ENCODE peak calls at places on chromosomes 4 and X, in four cellular contexts. R is left ventricle myocardium inferior, B is PC-3, M is heart right ventricle. L is an unnamed sample. For H3K4me1 and H3K36me3, the result is how much of the 10 kb centered on the place peaks cover.

GRCh38 chr4:6688879-6689505 is 4.7 kb upstream of the S100P start:
- DNase-seq in B (peak), M (no peak), R (no peak), L (peak)

GRCh38 chrX:107729558-107730297 is 45.9 kb downstream of the TSC22D3 start:
- DNase-seq in B (peak), R (peak), M (peak), L (peak)

GRCh38 chr4:124943145-124943889 is 230.8 kb upstream of the ANKRD50 start:
- DNase-seq in M (no peak), B (peak), R (no peak), L (no peak)

GRCh38 chrX:46381630-46382029 is 163.6 kb downstream of the ZNF674 start:
- DNase-seq in M (no peak), B (peak), R (no peak), L (peak)

GRCh38 chr4:109414938-109415337 is 18.7 kb upstream of the SEC24B start:
- DNase-seq in B (no peak), M (no peak), R (no peak), L (no peak)

GRCh38 chr4:107733431-107733925 is 13.4 kb upstream of the PAPSS1 start:
- DNase-seq in B (no peak), M (no peak), R (no peak), L (no peak)

GRCh38 chr4:15021946-15022345 is 19.7 kb downstream of the CPEB2 start:
- DNase-seq in B (no peak), R (no peak), M (no peak), L (no peak)

GRCh38 chrX:20212486-20213089 is 54.1 kb downstream of the RPS6KA3 start:
- DNase-seq in B (no peak), R (no peak), M (no peak), L (no peak)

GRCh38 chr4:1337376-1337831 is 9.6 kb upstream of the UVSSA start:
- DNase-seq in B (peak), M (no peak), R (no peak), L (no peak)

GRCh38 chrX:35890699-35891098 is 28.8 kb upstream of the CFAP47 start:
- DNase-seq in B (peak), M (no peak), R (no peak), L (peak)

GRCh38 chrX:100745806-100746537 is 14.1 kb upstream of the SYTL4 start:
- DNase-seq in R (no peak), M (no peak), B (no peak), L (no peak)

GRCh38 chrX:148572332-148572731 is 71.9 kb downstream of the AFF2 start:
- DNase-seq in M (no peak), R (no peak), B (no peak), L (no peak)

GRCh38 chrX:39174761-39175417 is 373.6 kb downstream of the MID1IP1 start:
- DNase-seq in M (no peak), B (peak), R (no peak), L (no peak)

GRCh38 chr4:10606483-10607155 is 77.9 kb downstream of the CLNK start:
- DNase-seq in R (no peak), B (peak), M (no peak), L (no peak)

GRCh38 chrX:45715787-45716186 is 515.1 kb upstream of the DIPK2B start:
- DNase-seq in R (no peak), B (peak), M (no peak), L (no peak)

GRCh38 chr4:140103676-140104075 is 50.3 kb downstream of the MAML3 start:
- DNase-seq in B (peak), R (no peak), M (no peak), L (no peak)

DNA sequence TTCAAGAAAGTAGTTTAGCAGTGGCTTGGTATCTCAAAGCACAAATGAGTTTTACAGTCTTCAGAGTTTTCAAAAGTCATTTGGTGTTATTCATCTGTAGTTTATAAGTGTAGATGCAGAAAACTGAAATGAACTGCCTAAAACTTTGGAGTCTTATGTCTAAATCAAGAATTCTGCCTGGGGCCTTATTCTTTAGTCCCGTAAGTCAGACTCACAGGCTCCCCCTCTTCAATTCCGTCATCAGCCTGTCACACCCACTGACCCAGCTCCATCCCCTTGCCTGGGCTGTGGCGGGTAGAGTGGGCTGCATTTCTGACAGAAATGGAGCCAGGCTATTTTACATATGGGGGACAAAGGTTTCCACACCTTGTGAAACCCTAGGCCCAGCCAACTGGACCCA is 44.3 kb downstream of the TSPAN5 start:
- DNase-seq in B (no peak), M (no peak), R (no peak), L (no peak)
- H3K4me1 ChIP-seq in B (under half), M (under half), R (under half), L (under half)

GRCh38 chr4:138275946-138276621 is 33.9 kb upstream of the SLC7A11 start:
- DNase-seq in R (no peak), M (no peak), B (peak), L (no peak)
- H3K36me3 ChIP-seq in R (under half), M (under half), B (under half), L (under half)

GRCh38 chr4:38146383-38146782 is 186.2 kb downstream of the PTTG2 start:
- DNase-seq in B (no peak), M (no peak), R (no peak), L (no peak)
- H3K4me1 ChIP-seq in B (under half), M (under half), R (under half), L (under half)

DNA sequence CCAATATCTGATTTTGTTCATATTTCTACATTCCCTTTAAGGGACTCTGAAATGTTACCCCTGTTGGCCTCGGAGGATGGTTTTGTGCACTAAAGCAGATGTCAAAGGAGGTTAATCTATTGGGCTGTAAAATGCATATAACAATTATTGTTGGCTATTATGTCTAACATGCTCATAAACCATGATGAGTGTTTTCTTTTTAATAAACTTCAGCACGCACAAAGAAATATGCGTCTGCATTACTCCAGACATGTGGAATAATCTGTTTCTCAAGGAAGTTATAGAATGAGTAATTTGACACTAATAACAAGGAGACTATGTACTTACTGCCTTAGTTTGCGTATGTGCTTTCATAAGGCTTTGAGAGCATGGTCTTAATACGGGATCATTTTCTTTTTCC is 89.9 kb downstream of the KLHL8 start:
- DNase-seq in M (no peak), B (no peak), R (no peak), L (no peak)
- H3K36me3 ChIP-seq in M (under half), B (under half), R (half or more), L (half or more)

DNA sequence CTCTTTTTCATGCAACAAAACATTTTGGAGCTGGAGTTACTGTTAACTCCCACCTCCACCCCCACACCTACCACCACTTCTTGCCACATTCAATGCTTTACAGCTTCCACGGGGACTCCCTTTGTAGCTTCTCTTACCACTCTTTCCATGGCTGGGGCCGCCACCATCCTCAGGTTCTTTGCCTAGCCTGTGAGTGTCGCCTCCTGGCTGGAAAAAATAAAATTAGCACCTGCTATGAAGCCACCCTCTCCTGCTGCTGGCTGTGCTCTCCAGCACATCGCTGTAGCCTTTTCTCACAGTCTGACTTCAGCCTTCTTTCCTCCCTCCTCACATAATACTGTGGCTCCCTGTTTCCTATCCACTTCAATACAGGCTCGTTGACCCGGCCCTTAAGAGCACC is 114.4 kb downstream of the FRAS1 start:
- DNase-seq in B (no peak), R (no peak), M (no peak), L (peak)
- H3K4me1 ChIP-seq in B (under half), R (under half), M (under half), L (under half)

DNA sequence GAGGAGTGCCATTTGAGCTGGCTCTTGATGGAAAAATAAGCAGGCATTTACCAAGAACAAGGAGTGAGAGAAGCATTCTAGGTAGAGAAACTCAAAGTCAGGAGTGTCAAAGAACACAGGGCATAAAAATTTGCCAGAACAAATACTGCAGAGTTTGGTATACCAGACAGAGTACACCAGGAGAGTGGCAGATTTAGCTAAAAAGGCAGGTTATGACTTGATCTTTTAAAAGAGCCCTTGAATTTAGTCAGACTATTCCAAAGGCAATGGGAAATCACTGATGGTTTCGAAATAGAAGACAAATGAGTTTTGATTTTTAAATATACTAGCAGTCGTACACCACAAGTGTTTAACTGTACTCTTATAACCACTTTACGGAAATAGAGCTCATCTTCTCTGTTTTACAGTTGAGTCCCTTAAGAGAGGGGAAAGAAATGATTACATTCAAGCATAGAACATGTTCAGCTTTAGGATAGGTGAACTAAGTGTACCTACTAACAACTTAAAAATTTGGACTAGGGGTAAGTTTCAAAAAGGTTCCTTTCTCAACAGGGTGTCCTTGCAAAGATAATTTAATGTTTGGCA is 10.2 kb downstream of the UBE2D3 start:
- DNase-seq in B (no peak), R (no peak), M (no peak), L (no peak)
- H3K36me3 ChIP-seq in B (under half), R (under half), M (under half), L (half or more)

GRCh38 chr4:83238393-83238792 is 46.2 kb downstream of the COQ2 start:
- DNase-seq in B (no peak), R (no peak), M (no peak), L (no peak)
- H3K4me1 ChIP-seq in B (under half), R (under half), M (under half), L (under half)

GRCh38 chr4:56990109-56990508 is 11.4 kb downstream of the POLR2B start:
- DNase-seq in R (no peak), B (peak), M (no peak), L (no peak)
- H3K36me3 ChIP-seq in R (half or more), B (half or more), M (under half), L (half or more)

L was measured in endodermal cell.